ENCODE peak calls at places on chromosomes 1 and 21, in five cellular contexts. One of them, this sample, is unnamed.

GRCh38 chr1:71755441-71755840 is 526.9 kb downstream of the NEGR1 start:
- DNase-seq in SK-N-SH: no peak
- DNase-seq in HepG2: no peak
- DNase-seq in GM12891: no peak
- DNase-seq in K562: no peak
- DNase-seq in this sample: no peak

GRCh38 chr1:99503276-99503747 is 142.6 kb upstream of the PALMD start:
- DNase-seq in SK-N-SH: no peak
- DNase-seq in HepG2: no peak
- DNase-seq in GM12891: no peak
- DNase-seq in K562: peak
- DNase-seq in this sample: no peak

GRCh38 chr1:202397256-202397655 is 48.8 kb downstream of the PPP1R12B start:
- DNase-seq in K562: no peak
- DNase-seq in HepG2: no peak
- DNase-seq in SK-N-SH: no peak
- DNase-seq in GM12891: no peak
- DNase-seq in this sample: no peak

GRCh38 chr1:167373398-167373797 is 144.9 kb downstream of the CD247 start:
- DNase-seq in HepG2: no peak
- DNase-seq in K562: peak
- DNase-seq in SK-N-SH: peak
- DNase-seq in GM12891: no peak
- DNase-seq in this sample: no peak

GRCh38 chr21:33801424-33802405 is 113.9 kb downstream of the ATP5PO start:
- DNase-seq in HepG2: peak
- DNase-seq in GM12891: no peak
- DNase-seq in K562: no peak
- DNase-seq in SK-N-SH: no peak
- DNase-seq in this sample: no peak

GRCh38 chr21:41659791-41660560 is 106.9 kb downstream of the RIPK4 start:
- DNase-seq in GM12891: no peak
- DNase-seq in SK-N-SH: no peak
- DNase-seq in HepG2: peak
- DNase-seq in K562: no peak
- DNase-seq in this sample: no peak

GRCh38 chr1:24138481-24139158 is 4.3 kb downstream of the IL22RA1 start:
- DNase-seq in HepG2: no peak
- DNase-seq in GM12891: no peak
- DNase-seq in SK-N-SH: no peak
- DNase-seq in K562: no peak
- DNase-seq in this sample: no peak

GRCh38 chr1:208757846-208758245 is 513.7 kb upstream of the PLXNA2 start:
- DNase-seq in HepG2: no peak
- DNase-seq in GM12891: no peak
- DNase-seq in SK-N-SH: no peak
- DNase-seq in K562: no peak
- DNase-seq in this sample: no peak

GRCh38 chr1:160117709-160118183 is 2.2 kb downstream of the ATP1A2 start:
- DNase-seq in SK-N-SH: no peak
- DNase-seq in K562: no peak
- DNase-seq in HepG2: no peak
- DNase-seq in GM12891: no peak
- DNase-seq in this sample: no peak

GRCh38 chr1:185488673-185489311 is 171.7 kb upstream of the IVNS1ABP start:
- DNase-seq in K562: no peak
- DNase-seq in SK-N-SH: no peak
- DNase-seq in HepG2: no peak
- DNase-seq in GM12891: no peak
- DNase-seq in this sample: no peak

GRCh38 chr1:198563578-198563977 is 23.1 kb upstream of the ATP6V1G3 start:
- DNase-seq in K562: no peak
- DNase-seq in GM12891: no peak
- DNase-seq in SK-N-SH: no peak
- DNase-seq in HepG2: no peak
- DNase-seq in this sample: no peak

GRCh38 chr1:16151200-16151708 is 4.6 kb downstream of the EPHA2 start:
- DNase-seq in GM12891: no peak
- DNase-seq in HepG2: no peak
- DNase-seq in K562: peak
- DNase-seq in SK-N-SH: peak
- DNase-seq in this sample: no peak

GRCh38 chr1:39898648-39899603 is 2.8 kb downstream of the MYCL start:
- DNase-seq in HepG2: peak
- DNase-seq in K562: peak
- DNase-seq in SK-N-SH: peak
- DNase-seq in GM12891: peak
- DNase-seq in this sample: no peak

GRCh38 chr1:160007577-160008200 is 24.1 kb downstream of the PIGM start:
- DNase-seq in GM12891: no peak
- DNase-seq in HepG2: peak
- DNase-seq in K562: peak
- DNase-seq in SK-N-SH: peak
- DNase-seq in this sample: no peak

GRCh38 chr1:177230228-177231016 is 59.7 kb downstream of the BRINP2 start:
- DNase-seq in SK-N-SH: no peak
- DNase-seq in K562: no peak
- DNase-seq in GM12891: no peak
- DNase-seq in HepG2: no peak
- DNase-seq in this sample: no peak

GRCh38 chr1:229380514-229381160 is 37.8 kb upstream of the CCSAP start:
- DNase-seq in SK-N-SH: no peak
- DNase-seq in GM12891: no peak
- DNase-seq in K562: no peak
- DNase-seq in HepG2: no peak
- DNase-seq in this sample: no peak

GRCh38 chr1:52399629-52400028 is 4.6 kb downstream of the ORC1 start:
- DNase-seq in HepG2: no peak
- DNase-seq in K562: no peak
- DNase-seq in GM12891: no peak
- DNase-seq in SK-N-SH: no peak
- DNase-seq in this sample: no peak

GRCh38 chr1:97160796-97161195 is 439.2 kb downstream of the PTBP2 start:
- DNase-seq in SK-N-SH: no peak
- DNase-seq in K562: no peak
- DNase-seq in HepG2: no peak
- DNase-seq in GM12891: no peak
- DNase-seq in this sample: no peak

GRCh38 chr1:175192630-175193338 is at the start of gene KIAA0040:
- DNase-seq in K562: peak
- DNase-seq in HepG2: peak
- DNase-seq in GM12891: peak
- DNase-seq in SK-N-SH: peak
- DNase-seq in this sample: peak

GRCh38 chr1:31744165-31744888 is 19.8 kb downstream of the ADGRB2 start:
- DNase-seq in GM12891: peak
- DNase-seq in HepG2: no peak
- DNase-seq in K562: no peak
- DNase-seq in SK-N-SH: no peak
- DNase-seq in this sample: peak

GRCh38 chr1:84913025-84913892 is 20.3 kb upstream of the LPAR3 start:
- DNase-seq in HepG2: no peak
- DNase-seq in SK-N-SH: no peak
- DNase-seq in GM12891: no peak
- DNase-seq in K562: no peak
- DNase-seq in this sample: no peak

GRCh38 chr1:162846256-162847212 is 14.4 kb downstream of the CCDC190 start:
- DNase-seq in K562: no peak
- DNase-seq in SK-N-SH: no peak
- DNase-seq in GM12891: no peak
- DNase-seq in HepG2: no peak
- DNase-seq in this sample: no peak

GRCh38 chr1:150751443-150751842 is 14.1 kb downstream of the CTSS start:
- DNase-seq in K562: no peak
- DNase-seq in HepG2: no peak
- DNase-seq in SK-N-SH: no peak
- DNase-seq in GM12891: no peak
- DNase-seq in this sample: no peak

GRCh38 chr1:46081206-46081605 is 51.2 kb downstream of the PIK3R3 start:
- DNase-seq in GM12891: no peak
- DNase-seq in K562: no peak
- DNase-seq in HepG2: no peak
- DNase-seq in SK-N-SH: no peak
- DNase-seq in this sample: no peak

GRCh38 chr1:182054698-182055326 is 6.7 kb downstream of the ZNF648 start:
- DNase-seq in GM12891: no peak
- DNase-seq in K562: peak
- DNase-seq in HepG2: peak
- DNase-seq in SK-N-SH: peak
- DNase-seq in this sample: no peak

DNA sequence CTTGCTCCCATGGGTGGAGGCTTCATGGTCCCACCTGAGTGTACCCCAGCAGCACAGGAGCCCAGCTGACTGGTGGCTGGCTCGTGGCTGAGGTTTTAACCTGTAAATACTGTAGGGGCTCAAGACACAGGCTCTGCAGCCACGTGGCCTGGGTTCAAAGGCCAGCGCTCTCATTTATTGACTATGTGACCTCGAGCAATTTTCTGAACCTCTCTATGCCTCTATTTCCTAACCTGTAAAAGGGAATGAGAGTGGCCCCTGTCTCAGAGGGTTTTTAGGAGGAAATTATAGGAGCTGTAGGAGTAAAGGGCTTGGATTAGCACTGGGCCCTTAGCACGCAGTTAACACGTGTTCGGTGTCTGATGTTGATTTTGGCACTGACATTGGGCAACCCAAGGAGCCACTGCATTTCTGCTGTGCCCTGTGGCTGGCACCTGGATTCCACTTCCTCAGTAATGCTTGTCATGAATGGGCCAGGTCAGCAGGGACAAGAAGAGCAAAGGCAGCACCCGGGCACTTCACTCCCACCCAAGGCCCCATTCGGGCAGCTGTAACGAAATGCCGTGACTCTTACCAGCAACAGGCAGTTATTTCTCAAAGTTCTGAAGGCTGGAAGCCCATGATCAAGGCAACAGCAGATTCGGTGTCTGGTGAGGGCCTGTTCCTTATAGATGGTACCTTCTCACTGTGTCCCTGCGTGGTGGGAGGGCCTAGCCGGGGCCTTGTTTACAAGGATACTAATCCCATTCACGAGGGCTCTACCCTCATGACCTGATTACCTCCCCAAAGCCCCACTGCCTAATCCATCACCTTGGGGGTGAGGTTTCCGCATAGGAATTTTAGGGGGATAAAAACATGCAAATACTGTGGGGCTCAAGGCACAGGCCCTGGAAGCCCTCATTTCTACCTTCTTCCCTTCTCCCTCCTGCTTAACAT is 25.2 kb downstream of the ARHGEF10L start:
- DNase-seq in K562: no peak
- DNase-seq in SK-N-SH: no peak
- DNase-seq in GM12891: no peak
- DNase-seq in HepG2: peak
- DNase-seq in this sample: no peak
- TF ChIP-seq POLR2AphosphoS5 in K562: no peak
- TF ChIP-seq POLR2AphosphoS5 in SK-N-SH: no peak
- TF ChIP-seq POLR2AphosphoS5 in GM12891: no peak
- TF ChIP-seq POLR2AphosphoS5 in HepG2: no peak
- TF ChIP-seq POLR2AphosphoS5 in this sample: no peak

GRCh38 chr1:56577859-56578663 is 1.3 kb downstream of the PLPP3 start:
- DNase-seq in K562: no peak
- DNase-seq in SK-N-SH: peak
- DNase-seq in HepG2: peak
- DNase-seq in GM12891: no peak
- DNase-seq in this sample: no peak

GRCh38 chr1:56574794-56575193 is 4.6 kb downstream of the PLPP3 start:
- DNase-seq in K562: no peak
- DNase-seq in GM12891: no peak
- DNase-seq in HepG2: no peak
- DNase-seq in SK-N-SH: no peak
- DNase-seq in this sample: no peak

GRCh38 chr1:56576880-56577858 is 2.2 kb downstream of the PLPP3 start:
- DNase-seq in GM12891: no peak
- DNase-seq in K562: peak
- DNase-seq in HepG2: peak
- DNase-seq in SK-N-SH: peak
- DNase-seq in this sample: no peak

GRCh38 chr1:56573311-56573710 is 6.1 kb downstream of the PLPP3 start:
- DNase-seq in GM12891: no peak
- DNase-seq in SK-N-SH: peak
- DNase-seq in K562: no peak
- DNase-seq in HepG2: no peak
- DNase-seq in this sample: no peak

DNA sequence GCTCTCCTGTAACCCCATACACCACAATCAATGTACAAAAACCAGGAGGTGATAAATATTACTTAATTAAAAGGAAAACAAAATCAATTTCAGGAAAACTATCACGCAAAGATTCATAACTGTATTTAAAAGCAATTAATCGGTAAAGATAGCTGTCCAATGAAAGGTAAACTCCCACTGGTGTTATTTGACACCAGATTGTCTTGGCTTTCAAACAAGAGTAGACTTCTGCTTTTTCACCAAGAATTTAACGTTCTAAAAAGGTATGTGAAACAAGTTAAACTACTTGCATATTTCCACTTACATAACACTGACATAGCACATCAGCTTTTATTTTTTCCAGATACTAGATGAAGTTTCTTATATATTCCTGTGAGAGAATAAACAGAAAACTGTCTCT is 3.5 kb downstream of the PLPP3 start:
- DNase-seq in SK-N-SH: no peak
- DNase-seq in HepG2: no peak
- DNase-seq in K562: no peak
- DNase-seq in GM12891: no peak
- DNase-seq in this sample: no peak
- TF ChIP-seq TAF1 in SK-N-SH: no peak
- TF ChIP-seq TAF1 in HepG2: no peak
- TF ChIP-seq TAF1 in K562: no peak
- TF ChIP-seq TAF1 in GM12891: no peak
- TF ChIP-seq TAF1 in this sample: no peak

GRCh38 chr21:29508311-29508710 is 209.6 kb downstream of the BACH1 start:
- DNase-seq in SK-N-SH: no peak
- DNase-seq in HepG2: no peak
- DNase-seq in GM12891: no peak
- DNase-seq in K562: no peak
- DNase-seq in this sample: no peak
- TF ChIP-seq POLR2AphosphoS5 in SK-N-SH: no peak
- TF ChIP-seq POLR2AphosphoS5 in HepG2: no peak
- TF ChIP-seq POLR2AphosphoS5 in GM12891: no peak
- TF ChIP-seq POLR2AphosphoS5 in K562: no peak
- TF ChIP-seq POLR2AphosphoS5 in this sample: no peak

GRCh38 chr1:197252981-197253380 is 15.1 kb upstream of the CRB1 start:
- DNase-seq in SK-N-SH: no peak
- DNase-seq in K562: no peak
- DNase-seq in GM12891: no peak
- DNase-seq in HepG2: no peak
- DNase-seq in this sample: no peak

GRCh38 chr1:197250616-197251015 is 17.4 kb upstream of the CRB1 start:
- DNase-seq in K562: no peak
- DNase-seq in HepG2: no peak
- DNase-seq in GM12891: no peak
- DNase-seq in SK-N-SH: no peak
- DNase-seq in this sample: no peak

DNA sequence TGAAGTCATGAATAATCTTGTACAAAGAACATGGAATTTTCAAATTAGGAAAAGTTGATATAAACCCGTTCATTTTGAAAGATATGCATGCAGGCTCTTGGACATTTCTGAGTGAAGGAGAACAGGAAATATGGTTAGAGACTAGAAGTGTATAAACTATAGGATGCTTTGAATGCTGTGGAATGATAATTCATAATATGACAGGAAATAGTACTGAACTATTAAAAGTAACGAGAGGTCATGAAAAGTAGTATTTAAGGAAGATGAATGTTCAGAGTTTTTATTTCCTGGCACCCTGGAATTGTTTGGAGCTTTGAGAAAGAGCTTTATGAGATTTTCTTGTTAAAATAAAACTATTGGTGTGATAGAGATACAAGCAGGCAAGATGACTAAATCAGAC is 18.7 kb upstream of the CRB1 start:
- DNase-seq in SK-N-SH: no peak
- DNase-seq in HepG2: no peak
- DNase-seq in GM12891: no peak
- DNase-seq in K562: no peak
- DNase-seq in this sample: no peak
- TF ChIP-seq TAF1 in SK-N-SH: no peak
- TF ChIP-seq TAF1 in HepG2: no peak
- TF ChIP-seq TAF1 in GM12891: no peak
- TF ChIP-seq TAF1 in K562: no peak
- TF ChIP-seq TAF1 in this sample: no peak